ENCODE peak calls at places on chromosomes 6 and 20, in ten cellular contexts. Q, L, R, C, Z, W, G, H, X and N are unnamed samples.

GRCh38 chr20:4371623-4372246 is 350.0 kb upstream of the PRND start:
- DNase-seq in R (no peak), H (no peak), Q (no peak), G (no peak), C (no peak), L (no peak), X (no peak), W (no peak), Z (peak; percentile 53), N (no peak)

GRCh38 chr6:72969666-72970065 is 255.6 kb downstream of the KHDC1L start:
- DNase-seq in R (peak; percentile 30), L (no peak), Q (no peak), Z (no peak), C (no peak), H (no peak), G (peak; percentile 52), X (no peak), W (no peak), N (no peak)

GRCh38 chr6:33711140-33712129 is at the start of gene UQCC2:
- DNase-seq in Z (peak; percentile 99), W (peak; percentile 99), G (peak; percentile 98), Q (peak; percentile 99), X (peak; percentile 98), H (peak; percentile 98), C (peak; percentile 98), R (peak; percentile 98), L (peak; percentile 89), N (peak; percentile 98)

GRCh38 chr20:35502352-35502751 is 27.1 kb downstream of the C20orf173 start:
- DNase-seq in G (no peak), R (no peak), W (no peak), H (no peak), L (no peak), Z (no peak), X (no peak), Q (no peak), C (peak; percentile 82), N (no peak)

GRCh38 chr20:20685635-20686034 is 26.8 kb downstream of the RALGAPA2 start:
- DNase-seq in G (no peak), C (no peak), Q (no peak), L (no peak), H (no peak), Z (peak; percentile 36), R (no peak), X (no peak), W (no peak), N (no peak)

GRCh38 chr20:52448513-52448912 is 256.9 kb upstream of the ZFP64 start:
- DNase-seq in G (no peak), Z (no peak), H (no peak), Q (no peak), R (peak; percentile 84), L (no peak), X (no peak), C (no peak), W (no peak), N (no peak)

GRCh38 chr20:50520222-50520877 is 10.2 kb downstream of the PTPN1 start:
- DNase-seq in X (no peak), Z (no peak), H (no peak), C (no peak), L (no peak), W (no peak), Q (no peak), R (no peak), G (no peak), N (no peak)

GRCh38 chr6:157281570-157281969 is 41.7 kb downstream of the TMEM242 start:
- DNase-seq in X (no peak), C (peak; percentile 26), L (no peak), H (no peak), W (peak; percentile 57), Q (no peak), G (peak; percentile 36), Z (peak; percentile 50), R (peak; percentile 51), N (peak; percentile 34)

GRCh38 chr6:41571066-41571780 is 25.0 kb downstream of the FOXP4 start:
- DNase-seq in Q (peak; percentile 27), G (no peak), C (no peak), W (no peak), R (peak; percentile 24), L (no peak), H (no peak), Z (peak; percentile 41), X (no peak), N (no peak)

GRCh38 chr6:117840541-117840983 is 66.5 kb upstream of the SLC35F1 start:
- DNase-seq in H (no peak), Z (peak; percentile 64), Q (peak; percentile 15), G (peak; percentile 70), W (no peak), X (no peak), L (no peak), C (no peak), R (peak; percentile 32), N (peak; percentile 84)

GRCh38 chr20:38658879-38659612 is 57.4 kb downstream of the ARHGAP40 start:
- DNase-seq in C (peak; percentile 44), Z (peak; percentile 67), W (peak; percentile 29), G (peak; percentile 86), H (peak; percentile 46), R (peak; percentile 38), Q (peak; percentile 35), L (no peak), X (no peak), N (peak; percentile 85)